ENCODE peak calls at places on chromosomes 12 and 14, in eight cellular contexts. One of them, this sample, is unnamed.

GRCh38 chr12:121536058-121536928 is 44.5 kb downstream of the KDM2B start:
- DNase-seq in H1: peak; percentile 84
- DNase-seq in stomach: peak; percentile 78
- DNase-seq in transverse colon: peak; percentile 85
- DNase-seq in breast epithelium: no peak
- DNase-seq in endothelial cell of umbilical vein: peak; percentile 60
- DNase-seq in esophagus muscularis mucosa: peak; percentile 95
- DNase-seq in K562: peak; percentile 86
- DNase-seq in this sample: peak; percentile 92

GRCh38 chr14:63026491-63026890 is 18.8 kb downstream of the KCNH5 start:
- DNase-seq in H1: no peak
- DNase-seq in stomach: no peak
- DNase-seq in transverse colon: no peak
- DNase-seq in breast epithelium: no peak
- DNase-seq in endothelial cell of umbilical vein: no peak
- DNase-seq in esophagus muscularis mucosa: no peak
- DNase-seq in K562: no peak
- DNase-seq in this sample: no peak

GRCh38 chr14:35631071-35631805 is 97.3 kb downstream of the INSM2 start:
- DNase-seq in H1: no peak
- DNase-seq in stomach: no peak
- DNase-seq in transverse colon: no peak
- DNase-seq in breast epithelium: no peak
- DNase-seq in endothelial cell of umbilical vein: no peak
- DNase-seq in esophagus muscularis mucosa: no peak
- DNase-seq in K562: no peak
- DNase-seq in this sample: no peak

GRCh38 chr14:39265741-39266588 is 32.2 kb downstream of the MIA2 start:
- DNase-seq in H1: no peak
- DNase-seq in stomach: no peak
- DNase-seq in transverse colon: no peak
- DNase-seq in breast epithelium: no peak
- DNase-seq in endothelial cell of umbilical vein: peak; percentile 60
- DNase-seq in esophagus muscularis mucosa: no peak
- DNase-seq in K562: no peak
- DNase-seq in this sample: no peak

GRCh38 chr12:67220065-67220464 is 49.1 kb upstream of the CAND1 start:
- DNase-seq in H1: no peak
- DNase-seq in stomach: no peak
- DNase-seq in transverse colon: peak; percentile 11
- DNase-seq in breast epithelium: no peak
- DNase-seq in endothelial cell of umbilical vein: no peak
- DNase-seq in esophagus muscularis mucosa: no peak
- DNase-seq in K562: no peak
- DNase-seq in this sample: no peak

GRCh38 chr14:105902131-105902898 is 375.9 kb downstream of the TMEM121 start:
- DNase-seq in H1: no peak
- DNase-seq in stomach: no peak
- DNase-seq in transverse colon: no peak
- DNase-seq in breast epithelium: no peak
- DNase-seq in endothelial cell of umbilical vein: no peak
- DNase-seq in esophagus muscularis mucosa: no peak
- DNase-seq in K562: no peak
- DNase-seq in this sample: no peak

GRCh38 chr12:41511247-41511646 is 323.1 kb downstream of the PDZRN4 start:
- DNase-seq in H1: no peak
- DNase-seq in stomach: no peak
- DNase-seq in transverse colon: no peak
- DNase-seq in breast epithelium: no peak
- DNase-seq in endothelial cell of umbilical vein: no peak
- DNase-seq in esophagus muscularis mucosa: no peak
- DNase-seq in K562: no peak
- DNase-seq in this sample: no peak

GRCh38 chr14:70832536-70833305 is 23.4 kb upstream of the MAP3K9 start:
- DNase-seq in H1: no peak
- DNase-seq in stomach: no peak
- DNase-seq in transverse colon: no peak
- DNase-seq in breast epithelium: no peak
- DNase-seq in endothelial cell of umbilical vein: no peak
- DNase-seq in esophagus muscularis mucosa: no peak
- DNase-seq in K562: no peak
- DNase-seq in this sample: no peak

GRCh38 chr12:33575346-33575745 is 135.7 kb upstream of the SYT10 start:
- DNase-seq in H1: no peak
- DNase-seq in stomach: no peak
- DNase-seq in transverse colon: no peak
- DNase-seq in breast epithelium: no peak
- DNase-seq in endothelial cell of umbilical vein: no peak
- DNase-seq in esophagus muscularis mucosa: no peak
- DNase-seq in K562: no peak
- DNase-seq in this sample: no peak

GRCh38 chr12:61282790-61283575 is 977.2 kb upstream of the USP15 start:
- DNase-seq in H1: no peak
- DNase-seq in stomach: no peak
- DNase-seq in transverse colon: no peak
- DNase-seq in breast epithelium: no peak
- DNase-seq in endothelial cell of umbilical vein: no peak
- DNase-seq in esophagus muscularis mucosa: no peak
- DNase-seq in K562: no peak
- DNase-seq in this sample: no peak

GRCh38 chr14:101186544-101186943 is 283.0 kb upstream of the RTL1 start:
- DNase-seq in H1: no peak
- DNase-seq in stomach: peak; percentile 21
- DNase-seq in transverse colon: no peak
- DNase-seq in breast epithelium: peak; percentile 15
- DNase-seq in endothelial cell of umbilical vein: no peak
- DNase-seq in esophagus muscularis mucosa: peak; percentile 72
- DNase-seq in K562: no peak
- DNase-seq in this sample: no peak

GRCh38 chr14:101188571-101188915 is 285.0 kb upstream of the RTL1 start:
- DNase-seq in H1: no peak
- DNase-seq in stomach: no peak
- DNase-seq in transverse colon: no peak
- DNase-seq in breast epithelium: no peak
- DNase-seq in endothelial cell of umbilical vein: no peak
- DNase-seq in esophagus muscularis mucosa: peak; percentile 87
- DNase-seq in K562: no peak
- DNase-seq in this sample: no peak

GRCh38 chr14:101185946-101186345 is 282.4 kb upstream of the RTL1 start:
- DNase-seq in H1: peak; percentile 27
- DNase-seq in stomach: no peak
- DNase-seq in transverse colon: no peak
- DNase-seq in breast epithelium: peak; percentile 10
- DNase-seq in endothelial cell of umbilical vein: no peak
- DNase-seq in esophagus muscularis mucosa: peak; percentile 70
- DNase-seq in K562: no peak
- DNase-seq in this sample: no peak

GRCh38 chr14:101187017-101187815 is 283.7 kb upstream of the RTL1 start:
- DNase-seq in H1: no peak
- DNase-seq in stomach: peak; percentile 13
- DNase-seq in transverse colon: no peak
- DNase-seq in breast epithelium: peak; percentile 6
- DNase-seq in endothelial cell of umbilical vein: no peak
- DNase-seq in esophagus muscularis mucosa: peak; percentile 91
- DNase-seq in K562: peak; percentile 0
- DNase-seq in this sample: no peak

GRCh38 chr14:101187816-101188570 is 284.5 kb upstream of the RTL1 start:
- DNase-seq in H1: no peak
- DNase-seq in stomach: peak; percentile 11
- DNase-seq in transverse colon: no peak
- DNase-seq in breast epithelium: peak; percentile 45
- DNase-seq in endothelial cell of umbilical vein: no peak
- DNase-seq in esophagus muscularis mucosa: peak; percentile 62
- DNase-seq in K562: no peak
- DNase-seq in this sample: no peak
- TF ChIP-seq POLR2AphosphoS5 in H1: no peak
- TF ChIP-seq POLR2AphosphoS5 in stomach: no peak
- TF ChIP-seq POLR2AphosphoS5 in transverse colon: no peak
- TF ChIP-seq POLR2AphosphoS5 in breast epithelium: no peak
- TF ChIP-seq POLR2AphosphoS5 in endothelial cell of umbilical vein: no peak
- TF ChIP-seq POLR2AphosphoS5 in esophagus muscularis mucosa: no peak
- TF ChIP-seq POLR2AphosphoS5 in K562: no peak
- TF ChIP-seq POLR2AphosphoS5 in this sample: no peak

GRCh38 chr14:78319826-78320635 is 149.9 kb downstream of the NRXN3 start:
- DNase-seq in H1: no peak
- DNase-seq in stomach: no peak
- DNase-seq in transverse colon: no peak
- DNase-seq in breast epithelium: no peak
- DNase-seq in endothelial cell of umbilical vein: no peak
- DNase-seq in esophagus muscularis mucosa: peak; percentile 86
- DNase-seq in K562: peak; percentile 72
- DNase-seq in this sample: no peak
- TF ChIP-seq POLR2A in H1: no peak
- TF ChIP-seq POLR2A in stomach: no peak
- TF ChIP-seq POLR2A in transverse colon: no peak
- TF ChIP-seq POLR2A in breast epithelium: no peak
- TF ChIP-seq POLR2A in endothelial cell of umbilical vein: no peak
- TF ChIP-seq POLR2A in esophagus muscularis mucosa: no peak
- TF ChIP-seq POLR2A in K562: no peak
- TF ChIP-seq POLR2A in this sample: no peak

DNA sequence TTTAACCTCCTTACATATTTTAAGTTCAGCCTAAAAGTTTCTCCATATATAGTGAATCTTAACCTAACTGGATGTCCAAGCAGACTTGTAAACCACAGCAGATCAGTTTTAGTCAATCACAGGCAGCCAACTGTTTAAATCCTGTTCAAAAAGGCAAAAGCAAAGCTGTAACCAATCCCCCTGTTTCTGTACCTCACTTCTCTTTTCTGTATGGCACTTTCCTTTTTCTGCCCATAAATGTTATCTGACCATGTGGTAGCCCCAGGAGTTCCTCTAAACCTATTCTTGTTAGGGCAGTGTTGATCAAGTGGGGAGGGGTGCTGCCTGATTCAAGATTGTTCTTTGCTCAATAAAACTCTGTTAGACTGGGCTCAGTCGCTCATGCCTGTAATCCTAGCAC is 8.5 kb upstream of the DACT1 start:
- DNase-seq in H1: no peak
- DNase-seq in stomach: no peak
- DNase-seq in transverse colon: no peak
- DNase-seq in breast epithelium: no peak
- DNase-seq in endothelial cell of umbilical vein: no peak
- DNase-seq in esophagus muscularis mucosa: no peak
- DNase-seq in K562: no peak
- DNase-seq in this sample: no peak
- TF ChIP-seq POLR2AphosphoS5 in H1: no peak
- TF ChIP-seq POLR2AphosphoS5 in stomach: no peak
- TF ChIP-seq POLR2AphosphoS5 in transverse colon: no peak
- TF ChIP-seq POLR2AphosphoS5 in breast epithelium: no peak
- TF ChIP-seq POLR2AphosphoS5 in endothelial cell of umbilical vein: no peak
- TF ChIP-seq POLR2AphosphoS5 in esophagus muscularis mucosa: no peak
- TF ChIP-seq POLR2AphosphoS5 in K562: no peak
- TF ChIP-seq POLR2AphosphoS5 in this sample: no peak

GRCh38 chr14:68979722-68980552 is 835 bp upstream of the ACTN1 start:
- DNase-seq in H1: peak; percentile 81
- DNase-seq in stomach: peak; percentile 54
- DNase-seq in transverse colon: peak; percentile 61
- DNase-seq in breast epithelium: peak; percentile 60
- DNase-seq in endothelial cell of umbilical vein: peak; percentile 39
- DNase-seq in esophagus muscularis mucosa: no peak
- DNase-seq in K562: peak; percentile 41
- DNase-seq in this sample: no peak

GRCh38 chr14:68979021-68979721 is at the start of gene ACTN1:
- DNase-seq in H1: peak; percentile 89
- DNase-seq in stomach: peak; percentile 94
- DNase-seq in transverse colon: peak; percentile 91
- DNase-seq in breast epithelium: peak; percentile 93
- DNase-seq in endothelial cell of umbilical vein: peak; percentile 98
- DNase-seq in esophagus muscularis mucosa: peak; percentile 98
- DNase-seq in K562: peak; percentile 94
- DNase-seq in this sample: peak; percentile 48

GRCh38 chr14:68977137-68977740 is 1.9 kb downstream of the ACTN1 start:
- DNase-seq in H1: no peak
- DNase-seq in stomach: no peak
- DNase-seq in transverse colon: no peak
- DNase-seq in breast epithelium: no peak
- DNase-seq in endothelial cell of umbilical vein: no peak
- DNase-seq in esophagus muscularis mucosa: no peak
- DNase-seq in K562: no peak
- DNase-seq in this sample: no peak

GRCh38 chr14:68977741-68978549 is 1.2 kb downstream of the ACTN1 start:
- DNase-seq in H1: peak; percentile 76
- DNase-seq in stomach: peak; percentile 44
- DNase-seq in transverse colon: peak; percentile 73
- DNase-seq in breast epithelium: peak; percentile 74
- DNase-seq in endothelial cell of umbilical vein: peak; percentile 78
- DNase-seq in esophagus muscularis mucosa: peak; percentile 96
- DNase-seq in K562: peak; percentile 43
- DNase-seq in this sample: no peak

DNA sequence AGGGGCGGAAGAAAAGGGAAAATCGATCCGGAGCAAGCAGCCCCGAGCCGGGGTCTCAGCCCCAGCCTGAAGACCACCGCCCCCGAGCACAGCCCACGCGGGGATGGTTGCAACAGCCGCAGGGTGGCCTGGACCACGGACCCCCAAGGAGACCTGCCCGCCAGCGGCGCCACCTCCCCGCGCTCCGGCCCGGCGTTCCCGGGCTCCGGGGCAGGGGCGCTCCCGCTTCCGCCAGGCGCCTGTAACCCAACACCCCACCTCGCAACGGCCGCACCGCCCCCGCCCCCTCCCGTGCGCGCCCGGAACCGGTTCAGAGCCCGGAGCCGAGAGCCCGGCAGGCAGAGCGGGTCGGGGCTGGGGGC is 571 bp downstream of the ACTN1 start:
- DNase-seq in H1: peak; percentile 88
- DNase-seq in stomach: peak; percentile 76
- DNase-seq in transverse colon: peak; percentile 66
- DNase-seq in breast epithelium: peak; percentile 80
- DNase-seq in endothelial cell of umbilical vein: peak; percentile 33
- DNase-seq in esophagus muscularis mucosa: no peak
- DNase-seq in K562: peak; percentile 76
- DNase-seq in this sample: no peak
- TF ChIP-seq POLR2A in H1: peak; percentile 67
- TF ChIP-seq POLR2A in stomach: no peak
- TF ChIP-seq POLR2A in transverse colon: no peak
- TF ChIP-seq POLR2A in breast epithelium: peak; percentile 59
- TF ChIP-seq POLR2A in endothelial cell of umbilical vein: no peak
- TF ChIP-seq POLR2A in esophagus muscularis mucosa: no peak
- TF ChIP-seq POLR2A in K562: peak; percentile 57
- TF ChIP-seq POLR2A in this sample: no peak

DNA sequence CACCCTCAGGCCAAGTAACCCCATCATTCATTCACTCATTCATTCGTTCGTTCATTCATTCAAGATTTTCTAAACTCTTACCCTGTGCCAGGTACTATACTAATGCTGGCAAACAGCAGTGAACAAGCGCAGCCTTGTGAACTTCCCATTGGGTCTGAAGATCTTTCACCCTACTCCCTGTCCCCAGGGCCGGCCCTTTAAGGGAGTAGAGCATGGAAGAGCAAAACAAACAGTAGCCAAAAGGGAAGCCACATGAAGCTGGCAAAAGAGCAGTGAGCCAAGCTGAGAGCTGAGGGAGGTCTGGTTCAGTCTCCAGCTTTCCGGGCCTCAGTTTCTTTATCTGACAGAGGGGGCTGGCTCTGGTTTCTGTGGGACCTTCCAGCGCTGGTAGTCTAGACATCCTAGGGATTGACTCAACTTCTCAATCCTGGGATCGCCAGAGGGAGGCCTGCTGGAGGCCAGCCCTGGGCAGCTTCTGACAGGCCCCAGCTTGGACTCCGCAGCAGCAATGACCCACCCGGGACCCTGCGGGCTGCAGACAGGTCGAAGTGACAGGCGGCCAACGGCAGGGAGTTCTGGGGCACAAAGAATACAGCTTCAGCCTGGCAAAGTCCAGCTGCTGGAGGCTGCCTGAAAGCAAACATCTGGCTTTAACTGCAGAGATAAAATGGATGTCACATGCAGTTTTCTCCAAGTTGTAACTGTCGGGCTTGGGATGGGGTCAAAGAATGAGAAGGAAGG is 27.1 kb downstream of the ACTN1 start:
- DNase-seq in H1: no peak
- DNase-seq in stomach: no peak
- DNase-seq in transverse colon: no peak
- DNase-seq in breast epithelium: no peak
- DNase-seq in endothelial cell of umbilical vein: no peak
- DNase-seq in esophagus muscularis mucosa: no peak
- DNase-seq in K562: no peak
- DNase-seq in this sample: no peak
- TF ChIP-seq POLR2AphosphoS5 in H1: no peak
- TF ChIP-seq POLR2AphosphoS5 in stomach: no peak
- TF ChIP-seq POLR2AphosphoS5 in transverse colon: no peak
- TF ChIP-seq POLR2AphosphoS5 in breast epithelium: no peak
- TF ChIP-seq POLR2AphosphoS5 in endothelial cell of umbilical vein: no peak
- TF ChIP-seq POLR2AphosphoS5 in esophagus muscularis mucosa: no peak
- TF ChIP-seq POLR2AphosphoS5 in K562: no peak
- TF ChIP-seq POLR2AphosphoS5 in this sample: no peak